ENCODE peak calls at places on chromosome 22, in seven cellular contexts. E, S, P, I, D, N and O are unnamed samples.

GRCh38 chr22:50469377-50470305 is 5.2 kb downstream of the SBF1 start:
- DNase-seq in E (no peak), S (peak), P (peak), I (no peak), D (no peak), N (peak), O (peak)

GRCh38 chr22:50318356-50318697 is 8.5 kb downstream of the DENND6B start:
- DNase-seq in E (no peak), S (no peak), P (no peak), I (no peak), D (peak), N (no peak), O (no peak)

GRCh38 chr22:27990879-27991278 is 71.8 kb upstream of the PITPNB start:
- DNase-seq in E (peak), S (peak), P (peak), I (peak), D (peak), N (no peak), O (no peak)

GRCh38 chr22:38755155-38755910 is 465 bp downstream of the SUN2 start:
- DNase-seq in E (peak), S (no peak), P (peak), I (peak), D (peak), N (peak), O (peak)

GRCh38 chr22:44988671-44989070 is 21.1 kb downstream of the PHF21B start:
- DNase-seq in E (no peak), S (no peak), P (peak), I (no peak), D (no peak), N (no peak), O (no peak)

GRCh38 chr22:37314315-37315046 is 32.2 kb downstream of the CYTH4 start:
- DNase-seq in E (no peak), S (no peak), P (no peak), I (no peak), D (no peak), N (peak), O (no peak)

GRCh38 chr22:35458547-35459422 is 58.8 kb downstream of the MCM5 start:
- DNase-seq in E (no peak), S (no peak), P (no peak), I (no peak), D (no peak), N (no peak), O (no peak)

GRCh38 chr22:36731916-36732315 is 28.4 kb upstream of the CACNG2 start:
- DNase-seq in E (no peak), S (no peak), P (no peak), I (peak), D (no peak), N (no peak), O (no peak)

GRCh38 chr22:31284241-31284745 is 8.0 kb downstream of the PIK3IP1 start:
- DNase-seq in E (no peak), S (no peak), P (no peak), I (no peak), D (no peak), N (no peak), O (no peak)

GRCh38 chr22:49753961-49754673 is 73.6 kb downstream of the BRD1 start:
- DNase-seq in E (peak), S (no peak), P (no peak), I (peak), D (peak), N (no peak), O (no peak)

GRCh38 chr22:44807915-44808690 is 55.7 kb downstream of the ARHGAP8 start:
- DNase-seq in E (no peak), S (no peak), P (no peak), I (no peak), D (peak), N (no peak), O (no peak)

GRCh38 chr22:25497269-25497668 is 67.2 kb upstream of the GRK3 start:
- DNase-seq in E (no peak), S (no peak), P (no peak), I (no peak), D (no peak), N (no peak), O (no peak)

GRCh38 chr22:44914026-44914721 is 95.6 kb downstream of the PHF21B start:
- DNase-seq in E (no peak), S (no peak), P (no peak), I (peak), D (no peak), N (no peak), O (no peak)

GRCh38 chr22:50600541-50600940 is at the start of gene MAPK8IP2:
- DNase-seq in E (no peak), S (no peak), P (no peak), I (no peak), D (peak), N (peak), O (no peak)

GRCh38 chr22:48265000-48265625 is 1502.7 kb downstream of the TBC1D22A start:
- DNase-seq in E (no peak), S (no peak), P (no peak), I (no peak), D (no peak), N (no peak), O (no peak)

GRCh38 chr22:27474711-27475547 is 326.6 kb downstream of the MN1 start:
- DNase-seq in E (no peak), S (peak), P (peak), I (no peak), D (no peak), N (no peak), O (peak)

GRCh38 chr22:49021097-49021925 is 806.4 kb downstream of the BRD1 start:
- DNase-seq in E (no peak), S (no peak), P (no peak), I (peak), D (peak), N (no peak), O (no peak)

GRCh38 chr22:19884161-19884953 is 29.7 kb upstream of the GNB1L start:
- DNase-seq in E (no peak), S (no peak), P (no peak), I (peak), D (peak), N (no peak), O (no peak)

GRCh38 chr22:22248878-22249277 is 4.3 kb downstream of the VPREB1 start:
- DNase-seq in E (no peak), S (no peak), P (no peak), I (no peak), D (no peak), N (no peak), O (no peak)

GRCh38 chr22:48869788-48870187 is 957.9 kb downstream of the BRD1 start:
- DNase-seq in E (no peak), S (no peak), P (no peak), I (no peak), D (no peak), N (no peak), O (no peak)

GRCh38 chr22:49091917-49092545 is 735.6 kb downstream of the BRD1 start:
- DNase-seq in E (no peak), S (no peak), P (no peak), I (no peak), D (no peak), N (no peak), O (no peak)

GRCh38 chr22:49179886-49180682 is 647.6 kb downstream of the BRD1 start:
- DNase-seq in E (no peak), S (no peak), P (no peak), I (no peak), D (no peak), N (no peak), O (no peak)

GRCh38 chr22:30290679-30291333 is 1.5 kb upstream of the CASTOR1 start:
- DNase-seq in E (peak), S (no peak), P (peak), I (peak), D (peak), N (no peak), O (peak)

GRCh38 chr22:47813661-47814060 is 1051.2 kb downstream of the TBC1D22A start:
- DNase-seq in E (peak), S (no peak), P (no peak), I (no peak), D (no peak), N (no peak), O (no peak)

GRCh38 chr22:44032126-44032730 is 8.1 kb downstream of the PARVB start:
- DNase-seq in E (no peak), S (no peak), P (no peak), I (no peak), D (no peak), N (no peak), O (no peak)

GRCh38 chr22:35045451-35045850 is 20.5 kb upstream of the ISX start:
- DNase-seq in E (no peak), S (no peak), P (no peak), I (no peak), D (no peak), N (no peak), O (no peak)

GRCh38 chr22:17786435-17787158 is 12.3 kb upstream of the BID start:
- DNase-seq in E (peak), S (no peak), P (peak), I (no peak), D (no peak), N (no peak), O (no peak)

GRCh38 chr22:20128902-20129746 is 2.5 kb upstream of the ZDHHC8 start:
- DNase-seq in E (no peak), S (no peak), P (peak), I (no peak), D (no peak), N (peak), O (no peak)

GRCh38 chr22:26536056-26536761 is 23.9 kb upstream of the TFIP11 start:
- DNase-seq in E (no peak), S (no peak), P (no peak), I (no peak), D (no peak), N (no peak), O (no peak)

GRCh38 chr22:32080904-32081303 is 37.8 kb downstream of the SLC5A1 start:
- DNase-seq in E (no peak), S (peak), P (peak), I (no peak), D (peak), N (no peak), O (peak)

GRCh38 chr22:43740587-43741270 is 71.4 kb downstream of the EFCAB6 start:
- DNase-seq in E (no peak), S (no peak), P (no peak), I (no peak), D (no peak), N (no peak), O (no peak)

GRCh38 chr22:42294034-42294985 is 23.9 kb upstream of the TCF20 start:
- DNase-seq in E (no peak), S (no peak), P (peak), I (no peak), D (no peak), N (peak), O (peak)

GRCh38 chr22:26894766-26895485 is 237.5 kb downstream of the MIAT start:
- DNase-seq in E (peak), S (peak), P (peak), I (no peak), D (no peak), N (no peak), O (peak)

GRCh38 chr22:32444068-32444467 is 20.2 kb downstream of the BPIFC start:
- DNase-seq in E (no peak), S (peak), P (no peak), I (no peak), D (peak), N (no peak), O (peak)

GRCh38 chr22:43862074-43862881 is at the start of gene SULT4A1:
- DNase-seq in E (no peak), S (peak), P (peak), I (no peak), D (peak), N (no peak), O (peak)

GRCh38 chr22:46761539-46762237 is 762 bp upstream of the TBC1D22A start:
- DNase-seq in E (no peak), S (no peak), P (no peak), I (no peak), D (no peak), N (no peak), O (peak)
- H3K27ac ChIP-seq in E (peak), S (peak), P (peak), I (peak), D (peak), N (peak), O (peak)

DNA sequence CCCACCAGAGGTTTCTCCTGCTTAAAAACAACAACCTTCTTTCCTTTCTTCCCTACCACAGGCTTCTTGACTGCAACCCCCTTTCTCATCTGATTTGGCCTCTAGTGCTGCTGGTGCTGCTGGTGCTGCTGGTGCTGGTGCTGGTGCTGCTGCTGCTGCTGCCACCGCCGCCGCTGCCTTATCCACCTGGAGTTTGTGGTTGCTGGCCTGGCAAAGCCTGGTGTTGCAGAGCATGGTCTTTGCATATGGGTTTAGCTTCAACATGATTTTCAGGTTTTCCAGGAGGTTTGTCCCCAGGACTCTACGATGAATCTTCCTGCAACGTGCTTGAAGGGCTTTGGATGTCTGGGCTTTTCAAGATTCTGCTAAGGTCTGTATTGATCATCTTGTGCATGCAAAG is 49.7 kb downstream of the MRTFA start:
- DNase-seq in E (no peak), S (no peak), P (no peak), I (no peak), D (no peak), N (no peak), O (no peak)
- H3K27ac ChIP-seq in E (no peak), S (no peak), P (no peak), I (no peak), D (no peak), N (no peak), O (peak)

GRCh38 chr22:23836692-23837495 is 1.9 kb downstream of the DERL3 start:
- DNase-seq in E (no peak), S (no peak), P (no peak), I (no peak), D (peak), N (no peak), O (no peak)
- H3K27ac ChIP-seq in E (peak), S (no peak), P (no peak), I (peak), D (no peak), N (no peak), O (peak)

GRCh38 chr22:29284196-29284595 is 16.1 kb downstream of the EWSR1 start:
- DNase-seq in E (no peak), S (no peak), P (no peak), I (no peak), D (no peak), N (no peak), O (no peak)

GRCh38 chr22:29290061-29290460 is 16.4 kb upstream of the GAS2L1 start:
- DNase-seq in E (no peak), S (no peak), P (no peak), I (no peak), D (no peak), N (no peak), O (no peak)

GRCh38 chr22:29291215-29291614 is 15.2 kb upstream of the GAS2L1 start:
- DNase-seq in E (no peak), S (no peak), P (no peak), I (no peak), D (peak), N (no peak), O (no peak)

GRCh38 chr22:29292379-29292778 is 14.1 kb upstream of the GAS2L1 start:
- DNase-seq in E (no peak), S (no peak), P (no peak), I (no peak), D (no peak), N (no peak), O (no peak)

DNA sequence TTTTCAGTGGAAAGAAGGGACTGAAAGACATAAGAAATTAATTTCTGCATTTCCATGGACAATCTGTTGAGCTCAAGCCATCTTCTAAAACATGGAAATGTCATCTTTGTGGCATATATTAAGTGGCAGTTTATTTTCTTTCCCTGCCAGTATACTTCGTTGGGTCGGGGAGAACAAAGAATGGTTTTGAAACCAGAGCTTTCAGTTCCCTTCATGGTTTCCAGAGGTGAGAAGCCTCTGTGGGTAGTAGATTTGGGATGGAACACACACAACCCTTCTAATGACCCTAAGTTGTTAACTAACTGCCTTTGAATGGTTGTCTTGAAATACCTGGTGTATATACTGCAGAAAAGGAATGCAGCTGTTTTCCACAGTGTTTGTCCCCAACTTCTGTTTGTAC is 17.6 kb upstream of the GAS2L1 start:
- DNase-seq in E (no peak), S (no peak), P (no peak), I (no peak), D (no peak), N (no peak), O (no peak)
- H3K27ac ChIP-seq in E (no peak), S (no peak), P (no peak), I (no peak), D (no peak), N (no peak), O (no peak)

DNA sequence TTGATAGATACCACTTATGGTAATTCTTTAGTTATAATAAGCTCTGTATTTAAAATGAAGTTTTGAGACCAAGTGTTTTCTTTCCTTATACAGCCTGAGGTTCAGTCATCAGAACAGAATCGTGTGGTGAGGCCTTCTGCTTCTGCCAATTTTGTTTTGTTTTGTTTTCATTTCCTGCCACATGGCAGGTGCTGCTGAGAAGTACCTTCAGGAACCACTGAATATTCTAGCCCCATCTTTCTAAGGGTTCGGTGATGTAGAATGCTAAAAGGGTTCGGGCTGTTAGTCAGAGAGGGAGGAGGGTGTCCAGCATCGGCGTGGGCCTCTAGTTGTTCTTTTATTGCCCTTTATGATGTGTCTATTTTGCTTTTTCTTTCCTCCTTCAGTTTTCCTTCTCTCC is 25.8 kb downstream of the TNRC6B start:
- DNase-seq in E (no peak), S (no peak), P (peak), I (no peak), D (no peak), N (peak), O (no peak)
- H3K27ac ChIP-seq in E (peak), S (no peak), P (peak), I (peak), D (peak), N (no peak), O (no peak)